ENCODE peak calls at places on chromosomes 11 and 22, in four cellular contexts. M, A, E and S are unnamed samples.

GRCh38 chr11:133778161-133778560 is 67.2 kb downstream of the SPATA19 start:
- DNase-seq in M (no peak), A (no peak), E (no peak), S (no peak)

GRCh38 chr11:68905421-68906360 is 2.0 kb downstream of the IGHMBP2 start:
- DNase-seq in M (no peak), A (no peak), E (no peak), S (no peak)

GRCh38 chr11:126165366-126166156 is 45.9 kb downstream of the RPUSD4 start:
- DNase-seq in M (no peak), A (peak; percentile 44), E (no peak), S (no peak)

GRCh38 chr11:36726420-36726819 is 128.4 kb upstream of the RAG2 start:
- DNase-seq in M (no peak), A (no peak), E (no peak), S (no peak)

GRCh38 chr22:47389201-47389600 is 626.8 kb downstream of the TBC1D22A start:
- DNase-seq in M (no peak), A (no peak), E (no peak), S (no peak)

GRCh38 chr11:12539570-12539969 is 134.7 kb upstream of the TEAD1 start:
- DNase-seq in M (no peak), A (no peak), E (no peak), S (no peak)

GRCh38 chr11:60370811-60371297 is 7.5 kb upstream of the MS4A7 start:
- DNase-seq in M (no peak), A (no peak), E (peak; percentile 86), S (no peak)

GRCh38 chr11:63099555-63099954 is 44.5 kb downstream of the SLC22A24 start:
- DNase-seq in M (no peak), A (no peak), E (no peak), S (no peak)

GRCh38 chr22:36871669-36872081 is 10.9 kb downstream of the NCF4 start:
- DNase-seq in M (no peak), A (no peak), E (no peak), S (no peak)

GRCh38 chr22:41401781-41402648 is 20.3 kb downstream of the TEF start:
- DNase-seq in M (no peak), A (peak; percentile 83), E (no peak), S (no peak)

GRCh38 chr22:26321469-26321913 is 107.6 kb upstream of the ASPHD2 start:
- DNase-seq in M (no peak), A (no peak), E (no peak), S (no peak)

GRCh38 chr11:28072321-28072720 is 35.6 kb downstream of the KIF18A start:
- DNase-seq in M (no peak), A (no peak), E (no peak), S (no peak)

GRCh38 chr22:38397189-38398097 is 57.6 kb downstream of the KCNJ4 start:
- DNase-seq in M (no peak), A (peak; percentile 68), E (no peak), S (peak; percentile 88)

GRCh38 chr11:77062924-77063323 is 3.8 kb upstream of the CAPN5 start:
- DNase-seq in M (no peak), A (peak; percentile 38), E (no peak), S (no peak)

GRCh38 chr11:33976351-33977199 is 75.0 kb upstream of the CAPRIN1 start:
- DNase-seq in M (no peak), A (no peak), E (no peak), S (no peak)

GRCh38 chr11:61254403-61255025 is 13.5 kb downstream of the PGA5 start:
- DNase-seq in M (peak; percentile 58), A (peak; percentile 68), E (peak; percentile 56), S (peak; percentile 79)

GRCh38 chr22:29156507-29156906 is 49.2 kb upstream of the EMID1 start:
- DNase-seq in M (no peak), A (no peak), E (no peak), S (peak; percentile 60)

GRCh38 chr22:47918936-47919505 is 1156.6 kb downstream of the TBC1D22A start:
- DNase-seq in M (no peak), A (no peak), E (no peak), S (no peak)

GRCh38 chr11:66157182-66157864 is 87.3 kb downstream of the PACS1 start:
- DNase-seq in M (no peak), A (no peak), E (no peak), S (peak; percentile 65)

GRCh38 chr22:44828193-44828592 is 75.8 kb downstream of the ARHGAP8 start:
- DNase-seq in M (no peak), A (no peak), E (no peak), S (peak; percentile 32)

GRCh38 chr11:106552694-106553203 is 465.5 kb downstream of the GUCY1A2 start:
- DNase-seq in M (no peak), A (no peak), E (no peak), S (no peak)

GRCh38 chr11:42422094-42422493 is 889.7 kb upstream of the API5 start:
- DNase-seq in M (no peak), A (no peak), E (no peak), S (no peak)

GRCh38 chr11:113896156-113896879 is 8.3 kb upstream of the HTR3B start:
- DNase-seq in M (no peak), A (peak; percentile 30), E (no peak), S (peak; percentile 48)

GRCh38 chr11:60864856-60865513 is 2.4 kb upstream of the ZP1 start:
- DNase-seq in M (no peak), A (no peak), E (no peak), S (no peak)

GRCh38 chr11:68383976-68384501 is 71.6 kb downstream of the LRP5 start:
- DNase-seq in M (peak; percentile 45), A (peak; percentile 79), E (peak; percentile 32), S (peak; percentile 62)

GRCh38 chr11:27241316-27242122 is 121.5 kb downstream of the CCDC34 start:
- DNase-seq in M (no peak), A (no peak), E (peak; percentile 51), S (no peak)

GRCh38 chr11:58286249-58286648 is 18.2 kb upstream of the OR10W1 start:
- DNase-seq in M (no peak), A (peak; percentile 29), E (peak; percentile 15), S (peak; percentile 42)

GRCh38 chr11:126716456-126717083 is 284.0 kb downstream of the KIRREL3 start:
- DNase-seq in M (no peak), A (peak; percentile 51), E (peak; percentile 18), S (peak; percentile 67)

GRCh38 chr22:32469799-32470212 is 4.8 kb upstream of the FBXO7 start:
- DNase-seq in M (no peak), A (no peak), E (no peak), S (no peak)

GRCh38 chr11:6703247-6704063 is 20.3 kb upstream of the MRPL17 start:
- DNase-seq in M (no peak), A (peak; percentile 61), E (no peak), S (peak; percentile 33)

GRCh38 chr11:75717608-75718403 is at the start of gene MOGAT2:
- DNase-seq in M (no peak), A (peak; percentile 87), E (no peak), S (no peak)

GRCh38 chr11:65793144-65793581 is 6.3 kb downstream of the OVOL1 start:
- DNase-seq in M (no peak), A (peak; percentile 93), E (no peak), S (no peak)

GRCh38 chr11:106281455-106282173 is 204.2 kb downstream of the AASDHPPT start:
- DNase-seq in M (no peak), A (no peak), E (peak; percentile 63), S (no peak)

GRCh38 chr11:57978686-57979531 is 44.8 kb upstream of the OR9Q1 start:
- DNase-seq in M (no peak), A (no peak), E (no peak), S (no peak)

GRCh38 chr11:107043242-107043991 is 25.1 kb upstream of the GUCY1A2 start:
- DNase-seq in M (no peak), A (no peak), E (no peak), S (peak; percentile 85)